ENCODE peak calls at places on chromosomes 5 and 9, in five cellular contexts. One of them, this sample, is unnamed.

GRCh38 chr5:150167908-150168307 is 1.3 kb downstream of the CDX1 start:
- DNase-seq in activated CD4-positive, alpha-beta T cell treated with anti-CD3 and anti-CD28 coated beads for 48 hours: no peak
- DNase-seq in heart left ventricle: no peak
- DNase-seq in brain microvascular endothelial cell: no peak
- DNase-seq in GM10248: no peak
- DNase-seq in this sample: no peak

GRCh38 chr9:129370770-129371169 is 192.7 kb upstream of the IER5L start:
- DNase-seq in activated CD4-positive, alpha-beta T cell treated with anti-CD3 and anti-CD28 coated beads for 48 hours: no peak
- DNase-seq in GM10248: no peak
- DNase-seq in brain microvascular endothelial cell: no peak
- DNase-seq in heart left ventricle: no peak
- DNase-seq in this sample: no peak

GRCh38 chr9:130738281-130738680 is 44.7 kb downstream of the EXOSC2 start:
- DNase-seq in GM10248: no peak
- DNase-seq in brain microvascular endothelial cell: no peak
- DNase-seq in heart left ventricle: no peak
- DNase-seq in activated CD4-positive, alpha-beta T cell treated with anti-CD3 and anti-CD28 coated beads for 48 hours: no peak
- DNase-seq in this sample: no peak

GRCh38 chr5:96453394-96453793 is 20.3 kb upstream of the PCSK1 start:
- DNase-seq in activated CD4-positive, alpha-beta T cell treated with anti-CD3 and anti-CD28 coated beads for 48 hours: no peak
- DNase-seq in GM10248: no peak
- DNase-seq in heart left ventricle: no peak
- DNase-seq in brain microvascular endothelial cell: no peak
- DNase-seq in this sample: no peak

GRCh38 chr9:112884086-112884485 is 6.6 kb downstream of the SLC46A2 start:
- DNase-seq in GM10248: no peak
- DNase-seq in activated CD4-positive, alpha-beta T cell treated with anti-CD3 and anti-CD28 coated beads for 48 hours: no peak
- DNase-seq in heart left ventricle: no peak
- DNase-seq in brain microvascular endothelial cell: peak
- DNase-seq in this sample: no peak

GRCh38 chr9:108463927-108464606 is 391.7 kb downstream of the ACTL7B start:
- DNase-seq in activated CD4-positive, alpha-beta T cell treated with anti-CD3 and anti-CD28 coated beads for 48 hours: no peak
- DNase-seq in brain microvascular endothelial cell: no peak
- DNase-seq in heart left ventricle: no peak
- DNase-seq in GM10248: no peak
- DNase-seq in this sample: no peak

GRCh38 chr5:26553079-26553478 is 485.3 kb downstream of the CDH9 start:
- DNase-seq in GM10248: no peak
- DNase-seq in brain microvascular endothelial cell: no peak
- DNase-seq in heart left ventricle: no peak
- DNase-seq in activated CD4-positive, alpha-beta T cell treated with anti-CD3 and anti-CD28 coated beads for 48 hours: no peak
- DNase-seq in this sample: no peak

GRCh38 chr5:154159343-154159742 is 31.2 kb upstream of the GALNT10 start:
- DNase-seq in heart left ventricle: no peak
- DNase-seq in brain microvascular endothelial cell: peak
- DNase-seq in activated CD4-positive, alpha-beta T cell treated with anti-CD3 and anti-CD28 coated beads for 48 hours: no peak
- DNase-seq in GM10248: no peak
- DNase-seq in this sample: no peak

GRCh38 chr5:123359866-123360569 is 63.2 kb downstream of the CEP120 start:
- DNase-seq in brain microvascular endothelial cell: no peak
- DNase-seq in heart left ventricle: peak
- DNase-seq in activated CD4-positive, alpha-beta T cell treated with anti-CD3 and anti-CD28 coated beads for 48 hours: no peak
- DNase-seq in GM10248: no peak
- DNase-seq in this sample: no peak

GRCh38 chr9:137696526-137696925 is 77.7 kb downstream of the EHMT1 start:
- DNase-seq in heart left ventricle: no peak
- DNase-seq in brain microvascular endothelial cell: no peak
- DNase-seq in activated CD4-positive, alpha-beta T cell treated with anti-CD3 and anti-CD28 coated beads for 48 hours: no peak
- DNase-seq in GM10248: no peak
- DNase-seq in this sample: no peak

GRCh38 chr9:135970128-135970815 is 9.1 kb upstream of the UBAC1 start:
- DNase-seq in GM10248: no peak
- DNase-seq in brain microvascular endothelial cell: no peak
- DNase-seq in activated CD4-positive, alpha-beta T cell treated with anti-CD3 and anti-CD28 coated beads for 48 hours: no peak
- DNase-seq in heart left ventricle: no peak
- DNase-seq in this sample: no peak

GRCh38 chr5:143200781-143201398 is 202.6 kb downstream of the NR3C1 start:
- DNase-seq in GM10248: no peak
- DNase-seq in brain microvascular endothelial cell: peak
- DNase-seq in activated CD4-positive, alpha-beta T cell treated with anti-CD3 and anti-CD28 coated beads for 48 hours: no peak
- DNase-seq in heart left ventricle: peak
- DNase-seq in this sample: no peak

GRCh38 chr9:114375386-114375785 is 12.4 kb downstream of the AKNA start:
- DNase-seq in activated CD4-positive, alpha-beta T cell treated with anti-CD3 and anti-CD28 coated beads for 48 hours: no peak
- DNase-seq in brain microvascular endothelial cell: no peak
- DNase-seq in GM10248: no peak
- DNase-seq in heart left ventricle: no peak
- DNase-seq in this sample: no peak

GRCh38 chr5:158423623-158424200 is 564.8 kb upstream of the CLINT1 start:
- DNase-seq in brain microvascular endothelial cell: no peak
- DNase-seq in activated CD4-positive, alpha-beta T cell treated with anti-CD3 and anti-CD28 coated beads for 48 hours: no peak
- DNase-seq in heart left ventricle: no peak
- DNase-seq in GM10248: no peak
- DNase-seq in this sample: no peak

GRCh38 chr5:167899490-167899889 is 392.0 kb upstream of the WWC1 start:
- DNase-seq in activated CD4-positive, alpha-beta T cell treated with anti-CD3 and anti-CD28 coated beads for 48 hours: no peak
- DNase-seq in brain microvascular endothelial cell: no peak
- DNase-seq in heart left ventricle: no peak
- DNase-seq in GM10248: no peak
- DNase-seq in this sample: no peak

GRCh38 chr5:115170924-115171510 is 1.3 kb upstream of the TRIM36 start:
- DNase-seq in heart left ventricle: no peak
- DNase-seq in brain microvascular endothelial cell: no peak
- DNase-seq in activated CD4-positive, alpha-beta T cell treated with anti-CD3 and anti-CD28 coated beads for 48 hours: no peak
- DNase-seq in GM10248: no peak
- DNase-seq in this sample: no peak

GRCh38 chr5:124660229-124661093 is 86.0 kb downstream of the ZNF608 start:
- DNase-seq in GM10248: no peak
- DNase-seq in heart left ventricle: no peak
- DNase-seq in brain microvascular endothelial cell: no peak
- DNase-seq in activated CD4-positive, alpha-beta T cell treated with anti-CD3 and anti-CD28 coated beads for 48 hours: no peak
- DNase-seq in this sample: peak

GRCh38 chr9:109974918-109975276 is 194.9 kb downstream of the PALM2AKAP2 start:
- DNase-seq in heart left ventricle: no peak
- DNase-seq in brain microvascular endothelial cell: no peak
- DNase-seq in activated CD4-positive, alpha-beta T cell treated with anti-CD3 and anti-CD28 coated beads for 48 hours: no peak
- DNase-seq in GM10248: no peak
- DNase-seq in this sample: no peak

GRCh38 chr9:122206118-122207046 is 22.4 kb downstream of the LHX6 start:
- DNase-seq in activated CD4-positive, alpha-beta T cell treated with anti-CD3 and anti-CD28 coated beads for 48 hours: no peak
- DNase-seq in heart left ventricle: no peak
- DNase-seq in brain microvascular endothelial cell: peak
- DNase-seq in GM10248: no peak
- DNase-seq in this sample: no peak

GRCh38 chr9:100269656-100270055 is 83.1 kb downstream of the TEX10 start:
- DNase-seq in heart left ventricle: no peak
- DNase-seq in activated CD4-positive, alpha-beta T cell treated with anti-CD3 and anti-CD28 coated beads for 48 hours: no peak
- DNase-seq in brain microvascular endothelial cell: no peak
- DNase-seq in GM10248: no peak
- DNase-seq in this sample: no peak

GRCh38 chr5:79568632-79569190 is 43.5 kb upstream of the TENT2 start:
- DNase-seq in heart left ventricle: no peak
- DNase-seq in GM10248: no peak
- DNase-seq in brain microvascular endothelial cell: no peak
- DNase-seq in activated CD4-positive, alpha-beta T cell treated with anti-CD3 and anti-CD28 coated beads for 48 hours: no peak
- DNase-seq in this sample: no peak

GRCh38 chr5:34550977-34551376 is 105.2 kb upstream of the RAI14 start:
- DNase-seq in activated CD4-positive, alpha-beta T cell treated with anti-CD3 and anti-CD28 coated beads for 48 hours: no peak
- DNase-seq in heart left ventricle: no peak
- DNase-seq in GM10248: no peak
- DNase-seq in brain microvascular endothelial cell: no peak
- DNase-seq in this sample: no peak

GRCh38 chr9:87862536-87863268 is 20.0 kb upstream of the SPATA31E1 start:
- DNase-seq in brain microvascular endothelial cell: peak
- DNase-seq in GM10248: no peak
- DNase-seq in activated CD4-positive, alpha-beta T cell treated with anti-CD3 and anti-CD28 coated beads for 48 hours: no peak
- DNase-seq in heart left ventricle: no peak
- DNase-seq in this sample: no peak

GRCh38 chr5:151082274-151082902 is 1.6 kb upstream of the TNIP1 start:
- DNase-seq in GM10248: no peak
- DNase-seq in heart left ventricle: no peak
- DNase-seq in activated CD4-positive, alpha-beta T cell treated with anti-CD3 and anti-CD28 coated beads for 48 hours: no peak
- DNase-seq in brain microvascular endothelial cell: no peak
- DNase-seq in this sample: no peak

GRCh38 chr9:8179381-8180053 is 379.9 kb upstream of the DMAC1 start:
- DNase-seq in brain microvascular endothelial cell: no peak
- DNase-seq in heart left ventricle: no peak
- DNase-seq in activated CD4-positive, alpha-beta T cell treated with anti-CD3 and anti-CD28 coated beads for 48 hours: no peak
- DNase-seq in GM10248: no peak
- DNase-seq in this sample: no peak

GRCh38 chr5:109053995-109054417 is 306.3 kb downstream of the FER start:
- DNase-seq in heart left ventricle: no peak
- DNase-seq in activated CD4-positive, alpha-beta T cell treated with anti-CD3 and anti-CD28 coated beads for 48 hours: no peak
- DNase-seq in GM10248: peak
- DNase-seq in brain microvascular endothelial cell: no peak
- DNase-seq in this sample: no peak

GRCh38 chr9:6566409-6567139 is 79.0 kb downstream of the GLDC start:
- DNase-seq in activated CD4-positive, alpha-beta T cell treated with anti-CD3 and anti-CD28 coated beads for 48 hours: peak
- DNase-seq in GM10248: peak
- DNase-seq in heart left ventricle: no peak
- DNase-seq in brain microvascular endothelial cell: peak
- DNase-seq in this sample: no peak

GRCh38 chr9:135039266-135039870 is 48.1 kb upstream of the OLFM1 start:
- DNase-seq in activated CD4-positive, alpha-beta T cell treated with anti-CD3 and anti-CD28 coated beads for 48 hours: no peak
- DNase-seq in heart left ventricle: no peak
- DNase-seq in GM10248: no peak
- DNase-seq in brain microvascular endothelial cell: no peak
- DNase-seq in this sample: peak

GRCh38 chr9:27212621-27213020 is 84.3 kb downstream of the EQTN start:
- DNase-seq in activated CD4-positive, alpha-beta T cell treated with anti-CD3 and anti-CD28 coated beads for 48 hours: no peak
- DNase-seq in GM10248: no peak
- DNase-seq in brain microvascular endothelial cell: no peak
- DNase-seq in heart left ventricle: no peak
- DNase-seq in this sample: no peak

GRCh38 chr5:123651234-123651633 is 139.3 kb downstream of the CSNK1G3 start:
- DNase-seq in GM10248: no peak
- DNase-seq in brain microvascular endothelial cell: no peak
- DNase-seq in activated CD4-positive, alpha-beta T cell treated with anti-CD3 and anti-CD28 coated beads for 48 hours: no peak
- DNase-seq in heart left ventricle: no peak
- DNase-seq in this sample: no peak

GRCh38 chr5:103434057-103434456 is 128.5 kb downstream of the NUDT12 start:
- DNase-seq in heart left ventricle: no peak
- DNase-seq in activated CD4-positive, alpha-beta T cell treated with anti-CD3 and anti-CD28 coated beads for 48 hours: no peak
- DNase-seq in GM10248: no peak
- DNase-seq in brain microvascular endothelial cell: no peak
- DNase-seq in this sample: no peak

GRCh38 chr5:135185461-135186075 is 151.5 kb upstream of the PITX1 start:
- DNase-seq in GM10248: no peak
- DNase-seq in heart left ventricle: no peak
- DNase-seq in activated CD4-positive, alpha-beta T cell treated with anti-CD3 and anti-CD28 coated beads for 48 hours: no peak
- DNase-seq in brain microvascular endothelial cell: no peak
- DNase-seq in this sample: no peak

GRCh38 chr9:98856982-98857381 is 49.5 kb downstream of the GALNT12 start:
- DNase-seq in GM10248: no peak
- DNase-seq in activated CD4-positive, alpha-beta T cell treated with anti-CD3 and anti-CD28 coated beads for 48 hours: no peak
- DNase-seq in heart left ventricle: no peak
- DNase-seq in brain microvascular endothelial cell: no peak
- DNase-seq in this sample: no peak

GRCh38 chr5:68875351-68875750 is 218.5 kb upstream of the SLC30A5 start:
- DNase-seq in activated CD4-positive, alpha-beta T cell treated with anti-CD3 and anti-CD28 coated beads for 48 hours: peak
- DNase-seq in brain microvascular endothelial cell: no peak
- DNase-seq in GM10248: no peak
- DNase-seq in heart left ventricle: no peak
- DNase-seq in this sample: no peak

GRCh38 chr9:13330396-13331004 is 51.0 kb upstream of the MPDZ start:
- DNase-seq in brain microvascular endothelial cell: no peak
- DNase-seq in GM10248: no peak
- DNase-seq in heart left ventricle: peak
- DNase-seq in activated CD4-positive, alpha-beta T cell treated with anti-CD3 and anti-CD28 coated beads for 48 hours: no peak
- DNase-seq in this sample: peak

This sample was measured in testis.